ENCODE peak calls at places on chromosome 10, in eight cellular contexts. E is fibroblast of pulmonary artery, V is HL-60, W is gastrocnemius medialis, X is GM23248, S is A549, C is tibial artery, T is dorsolateral prefrontal cortex. P is an unnamed sample.

GRCh38 chr10:14611971-14612693 is 162.6 kb downstream of the FAM107B start:
- DNase-seq in W (no peak), E (no peak), T (no peak), S (peak), V (no peak), C (no peak), X (no peak), P (no peak)

GRCh38 chr10:79328737-79329504 is 18.3 kb upstream of the PPIF start:
- DNase-seq in C (no peak), W (no peak), V (no peak), T (no peak), S (peak), E (no peak), X (peak), P (no peak)

GRCh38 chr10:17905491-17905890 is 46.2 kb upstream of the SLC39A12 start:
- DNase-seq in S (no peak), W (no peak), X (peak), V (no peak), E (no peak), T (no peak), C (no peak), P (no peak)

GRCh38 chr10:63409465-63410027 is 56.2 kb downstream of the JMJD1C start:
- DNase-seq in X (peak), V (no peak), W (no peak), E (peak), S (no peak), T (no peak), C (no peak), P (no peak)

GRCh38 chr10:14688606-14689005 is 86.1 kb downstream of the FAM107B start:
- DNase-seq in C (no peak), W (no peak), V (no peak), E (peak), T (no peak), X (peak), S (no peak), P (peak)

GRCh38 chr10:26044123-26044749 is 110.2 kb downstream of the MYO3A start:
- DNase-seq in C (peak), W (no peak), S (no peak), X (no peak), T (no peak), E (no peak), V (no peak), P (no peak)

GRCh38 chr10:94235470-94235869 is 127.3 kb downstream of the NOC3L start:
- DNase-seq in E (no peak), S (no peak), C (no peak), W (no peak), X (no peak), V (no peak), T (no peak), P (no peak)

GRCh38 chr10:34528320-34528719 is 286.8 kb downstream of the PARD3 start:
- DNase-seq in S (peak), X (peak), T (no peak), W (no peak), V (no peak), C (no peak), E (peak), P (peak)

GRCh38 chr10:58967551-58968418 is 208.7 kb upstream of the PHYHIPL start:
- DNase-seq in C (no peak), X (no peak), W (no peak), T (peak), V (no peak), E (no peak), S (peak), P (no peak)

DNA sequence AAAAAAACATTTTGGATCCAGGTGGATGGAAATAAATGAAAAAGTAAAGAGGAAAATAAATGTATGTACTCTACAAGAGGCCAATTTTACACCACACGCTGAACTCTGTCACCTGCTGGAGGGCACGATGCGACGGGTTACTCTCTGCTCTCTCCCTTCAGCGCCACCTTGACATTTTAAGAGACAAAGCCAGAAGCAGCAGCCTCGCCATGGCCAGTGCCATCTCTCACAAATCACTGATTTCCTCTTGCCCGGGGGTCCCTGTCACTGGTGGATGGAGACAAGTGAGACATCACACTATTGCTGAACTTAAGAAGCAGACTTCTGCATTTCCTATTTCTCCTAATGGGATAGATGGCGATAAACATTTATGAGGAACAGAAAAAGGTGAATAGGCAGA is 190.0 kb downstream of the ZMYND11 start:
- DNase-seq in S (no peak), W (no peak), V (no peak), C (no peak), T (no peak), E (no peak), X (no peak), P (no peak)
- H3K4me3 ChIP-seq in S (no peak), W (no peak), V (no peak), C (no peak), T (no peak), E (no peak), X (no peak), P (no peak)

GRCh38 chr10:99926925-99927718 is 82.6 kb downstream of the DNMBP start:
- DNase-seq in T (no peak), C (no peak), S (no peak), E (peak), X (peak), W (peak), V (no peak), P (no peak)
- H3K4me3 ChIP-seq in T (no peak), C (no peak), S (peak), E (peak), X (no peak), W (peak), V (no peak), P (no peak)

DNA sequence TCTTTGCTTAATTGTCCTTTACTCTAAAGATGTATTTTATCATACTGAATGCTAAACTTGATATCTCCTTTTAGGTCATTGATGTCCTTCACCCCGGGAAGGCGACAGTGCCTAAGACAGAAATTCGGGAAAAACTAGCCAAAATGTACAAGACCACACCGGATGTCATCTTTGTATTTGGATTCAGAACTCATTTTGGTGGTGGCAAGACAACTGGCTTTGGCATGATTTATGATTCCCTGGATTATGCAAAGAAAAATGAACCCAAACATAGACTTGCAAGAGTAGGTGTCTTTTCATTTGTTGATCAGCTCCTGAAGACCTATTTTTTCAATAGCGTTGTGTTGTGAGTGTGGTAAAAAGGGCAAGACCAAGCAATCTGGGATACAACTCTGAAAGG is 1.8 kb downstream of the RPS24 start:
- DNase-seq in E (no peak), X (no peak), T (no peak), V (no peak), C (no peak), W (no peak), S (no peak), P (no peak)
- H3K4me3 ChIP-seq in E (no peak), X (peak), T (no peak), V (peak), C (no peak), W (no peak), S (peak), P (peak)

DNA sequence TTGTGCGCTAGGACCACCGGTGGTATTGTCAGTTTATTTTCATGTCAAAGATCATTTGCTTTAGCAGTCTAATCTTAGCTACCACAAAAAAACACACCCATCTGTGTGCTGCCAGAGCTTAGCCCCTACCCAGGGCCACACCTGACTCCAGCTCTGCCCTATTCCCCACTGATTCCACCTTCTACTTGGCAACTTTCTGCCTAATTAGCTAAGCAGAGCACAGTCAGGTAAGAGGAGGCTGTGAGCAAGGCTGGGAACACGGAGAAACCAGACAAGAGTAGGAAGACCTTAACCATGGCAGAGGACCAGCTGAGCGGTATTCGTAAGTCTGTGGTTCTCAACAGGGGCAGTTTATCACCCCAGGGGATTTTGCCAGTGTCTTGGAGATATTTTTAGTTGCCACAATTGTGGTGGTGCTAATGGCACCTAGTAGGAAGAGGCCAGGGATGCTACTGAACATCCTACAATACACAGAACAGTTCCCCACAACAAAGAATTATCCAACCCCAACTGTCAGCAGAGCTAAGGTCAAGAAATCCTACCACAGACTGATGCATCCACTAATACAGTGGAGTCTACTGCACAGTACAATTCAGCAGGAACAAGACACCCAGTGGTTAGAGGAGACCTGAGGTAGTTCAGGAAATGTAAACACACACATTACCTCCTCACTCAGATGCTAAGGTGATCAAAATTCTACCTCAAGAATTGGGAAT is 91.6 kb downstream of the ZFAND4 start:
- DNase-seq in E (no peak), V (no peak), T (no peak), S (no peak), W (no peak), X (no peak), C (no peak), P (no peak)
- H3K4me3 ChIP-seq in E (no peak), V (no peak), T (no peak), S (no peak), W (peak), X (no peak), C (no peak), P (no peak)

DNA sequence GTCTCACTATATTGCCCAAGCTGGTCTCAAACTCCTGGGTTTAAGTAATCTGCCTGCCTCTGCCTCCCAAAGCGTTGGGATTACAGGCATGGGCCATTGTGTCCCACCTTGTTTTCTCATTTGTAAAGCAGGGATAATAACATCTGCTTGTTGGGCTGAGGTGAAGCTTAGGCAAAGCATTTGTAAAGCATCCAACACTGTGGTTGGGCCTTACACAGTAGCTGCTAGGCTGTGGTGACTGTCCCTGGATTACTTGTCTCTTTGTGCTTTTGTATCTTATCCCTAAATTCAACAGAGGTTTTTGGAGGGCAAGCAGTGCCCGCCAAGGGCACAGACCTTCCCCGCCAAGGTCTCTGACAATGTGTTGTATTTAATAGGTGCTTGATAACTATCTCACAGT is 14.3 kb downstream of the HKDC1 start:
- DNase-seq in T (no peak), V (no peak), W (no peak), S (no peak), C (no peak), X (peak), E (no peak), P (no peak)
- H3K4me3 ChIP-seq in T (no peak), V (no peak), W (no peak), S (no peak), C (no peak), X (no peak), E (no peak), P (no peak)

DNA sequence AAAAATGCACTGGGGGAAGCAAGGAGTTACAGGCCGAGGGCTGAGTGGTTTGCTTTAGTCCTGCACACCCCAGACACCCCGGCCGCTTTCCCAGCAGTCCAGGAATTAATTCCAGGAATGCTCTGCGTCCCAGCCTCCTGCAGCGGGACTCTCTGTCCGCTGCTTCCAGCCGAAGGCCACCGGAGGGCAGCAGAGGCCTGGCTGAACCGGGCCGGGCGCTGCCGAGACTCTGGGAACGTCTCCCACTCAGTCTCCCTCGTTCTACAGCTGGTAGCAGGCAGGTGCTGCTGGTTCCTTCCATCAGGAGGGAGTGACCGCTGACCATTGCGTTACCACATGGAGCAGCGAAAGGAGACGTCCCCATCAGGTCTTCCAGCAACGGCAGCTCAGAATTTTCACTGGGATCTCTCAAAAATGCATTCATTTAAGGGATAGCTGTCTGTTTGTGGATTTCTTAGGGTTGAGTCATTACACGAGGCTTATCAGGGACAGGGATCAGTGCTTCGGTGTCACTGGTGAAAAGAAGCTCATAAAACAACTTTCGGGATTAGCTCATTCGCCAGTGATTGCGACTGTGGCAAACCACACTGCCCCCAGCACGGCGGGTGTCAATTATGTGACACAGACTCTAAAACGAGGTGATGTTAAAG is 24.9 kb upstream of the PITRM1 start:
- DNase-seq in E (peak), S (peak), W (peak), T (peak), V (no peak), X (peak), C (peak), P (peak)
- H3K4me3 ChIP-seq in E (peak), S (peak), W (peak), T (peak), V (no peak), X (peak), C (peak), P (peak)

P was measured in skeletal muscle cell.